ENCODE peak calls at places on chromosomes 16 and 17, in eight cellular contexts. G is stomach; C is bronchial epithelial cell; B is transverse colon; S is CD8-positive, alpha-beta T cell; J is cardiac muscle cell; Q is lower leg skin; Y is WERI-Rb-1. U is an unnamed sample.
A peak's percentile ranks its signal among the peaks of the same experiment; 100 is the strongest.

GRCh38 chr16:57422026-57422944 is 17.7 kb downstream of the CCL17 start:
- DNase-seq in C (peak; percentile 53), G (peak; percentile 52), Q (no peak), J (peak; percentile 60), S (no peak), Y (peak; percentile 59), B (peak; percentile 62), U (no peak)

GRCh38 chr16:66460703-66461102 is 33.6 kb downstream of the BEAN1 start:
- DNase-seq in B (no peak), Q (peak; percentile 7), C (no peak), J (no peak), G (no peak), S (no peak), Y (no peak), U (no peak)

GRCh38 chr17:8284126-8284525 is 4.3 kb upstream of the RANGRF start:
- DNase-seq in Q (no peak), G (no peak), J (no peak), B (no peak), Y (no peak), C (no peak), S (no peak), U (no peak)

GRCh38 chr16:56999409-57000270 is 10.3 kb downstream of the NLRC5 start:
- DNase-seq in J (no peak), G (peak; percentile 43), Y (no peak), Q (peak; percentile 82), B (no peak), S (no peak), C (no peak), U (no peak)

GRCh38 chr17:57445772-57446472 is 189.6 kb downstream of the MSI2 start:
- DNase-seq in C (no peak), J (no peak), Q (no peak), G (no peak), S (no peak), B (no peak), Y (no peak), U (no peak)

GRCh38 chr16:71784093-71784492 is 24.5 kb downstream of the AP1G1 start:
- DNase-seq in C (no peak), S (no peak), Q (no peak), B (no peak), J (no peak), Y (no peak), G (no peak), U (no peak)

GRCh38 chr17:45702666-45703266 is 81.4 kb upstream of the CRHR1 start:
- DNase-seq in C (peak; percentile 44), S (no peak), Y (no peak), B (no peak), G (no peak), Q (no peak), J (peak; percentile 75), U (no peak)

GRCh38 chr16:80996688-80997138 is 10.0 kb downstream of the CMC2 start:
- DNase-seq in Y (no peak), Q (no peak), C (no peak), S (no peak), B (no peak), J (no peak), G (no peak), U (no peak)

GRCh38 chr16:81838794-81839193 is 59.7 kb downstream of the PLCG2 start:
- DNase-seq in Q (no peak), C (peak; percentile 67), G (no peak), J (no peak), B (no peak), Y (no peak), S (no peak), U (no peak)

GRCh38 chr17:64441772-64442549 is 7.0 kb upstream of the MILR1 start:
- DNase-seq in S (peak; percentile 3), Q (no peak), Y (no peak), G (no peak), J (no peak), B (peak; percentile 24), C (peak; percentile 64), U (no peak)

GRCh38 chr17:18321309-18321708 is 6.2 kb downstream of the SMCR8 start:
- DNase-seq in J (peak; percentile 12), B (no peak), S (no peak), Y (no peak), C (peak; percentile 23), G (no peak), Q (no peak), U (no peak)

GRCh38 chr17:69173118-69173517 is 31.4 kb upstream of the ABCA6 start:
- DNase-seq in G (no peak), Y (no peak), C (no peak), S (no peak), Q (no peak), J (no peak), B (no peak), U (no peak)

GRCh38 chr17:76868669-76869208 is 535 bp downstream of the MGAT5B start:
- DNase-seq in G (no peak), Q (no peak), B (no peak), Y (no peak), J (no peak), C (no peak), S (no peak), U (no peak)

GRCh38 chr17:76869209-76869877 is 1.1 kb downstream of the MGAT5B start:
- DNase-seq in Y (no peak), J (no peak), B (no peak), S (no peak), G (no peak), Q (no peak), C (no peak), U (no peak)

GRCh38 chr17:76867578-76868175 is 527 bp upstream of the MGAT5B start:
- DNase-seq in C (peak; percentile 27), Y (no peak), S (no peak), Q (no peak), B (no peak), G (no peak), J (no peak), U (peak; percentile 26)

GRCh38 chr17:76866774-76867577 is 1.2 kb upstream of the MGAT5B start:
- DNase-seq in C (peak; percentile 57), Q (no peak), B (no peak), Y (no peak), S (no peak), J (no peak), G (no peak), U (peak; percentile 21)

GRCh38 chr17:76868176-76868668 is at the start of gene MGAT5B:
- DNase-seq in S (peak; percentile 69), G (peak; percentile 85), C (peak; percentile 43), B (peak; percentile 75), Y (peak; percentile 87), Q (peak; percentile 90), J (peak; percentile 91), U (peak; percentile 26)
- TF ChIP-seq CTCF in S (peak; percentile 69), G (no peak), C (peak; percentile 66), B (peak; percentile 88), Y (peak; percentile 90), Q (no peak), J (peak; percentile 57), U (no peak)

DNA sequence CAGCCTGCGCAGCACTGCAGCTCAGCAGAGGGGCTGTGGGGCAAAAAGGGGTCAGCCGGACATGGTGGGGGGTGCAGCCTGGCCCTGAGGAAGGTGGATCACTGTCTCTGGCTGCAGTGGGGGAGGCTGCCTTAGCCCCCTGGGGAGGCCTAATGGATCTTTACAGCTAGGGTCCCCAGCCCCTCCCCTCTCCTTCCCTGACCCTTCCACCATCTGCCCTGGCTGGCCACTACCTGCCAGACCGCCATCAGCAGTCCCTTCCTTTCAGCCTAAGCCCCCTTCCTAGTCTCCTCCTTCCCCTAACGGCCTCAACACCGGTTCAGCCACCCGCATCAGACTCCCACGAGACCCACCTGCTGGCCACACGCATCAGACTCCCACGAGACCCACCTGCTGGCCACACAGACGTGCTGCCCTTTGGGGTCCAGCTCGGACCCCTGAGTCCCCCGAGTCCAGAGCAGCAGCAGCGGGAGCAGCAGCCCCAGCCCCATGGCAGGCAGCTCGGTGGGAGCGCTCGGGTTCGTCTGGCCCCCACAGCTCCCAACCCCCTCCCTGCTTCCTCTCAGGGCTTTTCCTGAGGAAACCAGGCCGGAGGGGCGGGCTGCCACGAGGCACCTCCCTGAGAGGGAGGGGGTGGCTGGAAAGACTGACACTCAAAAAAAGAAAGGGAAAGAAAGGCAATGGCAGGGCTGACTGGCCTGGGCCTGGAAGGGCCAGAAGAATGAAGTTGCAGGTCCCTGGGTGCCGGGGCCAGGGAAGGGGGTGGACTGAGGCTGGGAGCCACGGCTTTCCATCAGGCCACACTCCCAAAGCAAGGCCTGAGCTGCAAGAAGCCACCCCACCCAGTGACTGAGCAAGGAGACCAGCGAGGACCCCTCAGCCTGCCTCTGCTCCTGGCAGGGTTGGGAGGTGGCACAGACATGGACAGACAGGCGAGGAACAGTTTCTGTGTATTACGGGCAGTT is at the start of gene SCARF1:
- DNase-seq in B (no peak), Q (no peak), Y (peak; percentile 68), J (no peak), S (no peak), G (no peak), C (no peak), U (no peak)
- H3K4me3 ChIP-seq in B (peak within 1 kb of the TSS; percentile 16), Q (peak within 1 kb of the TSS; percentile 6), Y (peak within 1 kb of the TSS; percentile 29), J (no peak within 1 kb of the TSS), S (no peak within 1 kb of the TSS), G (peak within 1 kb of the TSS; percentile 60), C (no peak within 1 kb of the TSS), U (no peak within 1 kb of the TSS)

DNA sequence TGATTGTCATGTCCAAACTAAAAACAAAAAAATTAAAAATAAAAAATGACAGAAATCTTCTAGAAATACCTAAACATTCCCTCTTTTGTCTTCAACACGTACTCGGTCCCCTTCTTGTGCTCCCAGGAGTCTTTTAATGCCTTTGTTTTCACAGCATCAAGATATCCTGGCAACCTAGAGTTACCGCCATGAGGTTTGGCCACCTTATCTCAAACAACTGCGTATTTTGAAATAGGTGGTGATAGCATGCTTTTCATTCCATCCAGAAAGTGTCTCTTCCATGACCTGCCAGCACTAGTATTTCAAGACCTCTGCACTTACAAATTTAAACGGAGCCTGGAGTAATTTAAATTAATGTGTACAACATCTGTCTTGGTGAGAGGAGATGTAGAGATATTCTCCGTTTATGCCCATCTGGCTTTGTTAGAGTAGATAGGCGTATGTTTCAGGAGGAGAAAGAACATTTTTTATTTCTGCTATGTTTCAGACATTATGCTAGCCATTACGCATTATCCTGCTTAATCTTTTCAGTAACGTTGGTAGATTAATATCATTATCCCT is 42.0 kb downstream of the RBFOX1 start:
- DNase-seq in G (no peak), S (no peak), C (no peak), Y (no peak), B (no peak), J (peak; percentile 44), Q (no peak), U (no peak)
- TF ChIP-seq CTCF in G (no peak), S (no peak), C (no peak), Y (no peak), B (no peak), J (no peak), Q (no peak), U (no peak)

DNA sequence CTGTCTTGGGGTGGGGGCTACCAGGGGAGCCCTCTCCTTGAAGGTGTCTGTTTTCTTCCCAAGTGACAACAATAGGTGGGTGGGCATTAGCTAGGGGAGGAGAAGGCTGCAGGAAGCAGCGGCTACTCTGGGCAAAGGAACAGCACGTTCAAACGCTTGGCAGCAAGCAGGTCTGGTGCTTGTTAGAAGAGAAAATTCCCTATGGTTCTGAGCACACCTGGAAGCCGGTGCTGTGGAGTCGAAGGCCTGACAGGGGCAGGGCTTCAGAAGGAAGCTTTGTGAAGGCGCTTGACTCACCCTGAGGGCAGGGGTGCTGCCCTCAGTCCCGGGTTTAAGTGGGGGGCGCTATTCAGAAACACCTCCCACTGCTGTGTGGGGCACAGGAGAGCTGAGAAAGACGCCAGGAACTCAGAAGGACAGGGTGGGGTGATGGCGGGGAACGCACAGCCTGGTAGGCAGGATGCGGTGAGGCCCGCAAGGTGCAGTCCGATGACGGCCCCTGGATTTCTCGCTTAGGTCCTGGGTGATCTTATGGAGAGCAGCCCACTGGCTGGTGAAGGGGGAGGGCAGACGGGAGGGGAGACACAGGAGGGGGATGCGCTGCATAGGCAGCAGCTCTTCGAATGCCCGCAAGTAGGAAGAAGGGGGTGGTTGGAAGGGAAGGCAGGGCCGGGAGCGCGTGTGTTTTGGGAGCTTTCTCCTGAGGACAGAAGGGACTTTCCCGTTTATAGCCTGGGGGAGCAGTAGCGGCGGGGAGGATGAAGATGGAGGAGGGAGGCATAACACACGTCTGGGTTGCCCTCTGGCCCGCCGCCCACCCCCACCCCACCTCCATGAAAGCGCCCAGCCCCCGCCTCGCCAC is 3.2 kb downstream of the GJD3 start:
- DNase-seq in Q (no peak), S (no peak), C (no peak), J (no peak), B (no peak), G (no peak), Y (no peak), U (no peak)
- H3K4me3 ChIP-seq in Q (no peak overlapping the region), S (no peak overlapping the region), C (no peak overlapping the region), J (no peak overlapping the region), B (no peak overlapping the region), G (no peak overlapping the region), Y (no peak overlapping the region), U (no peak overlapping the region)